ENCODE peak calls at places on chromosomes 4 and X, in eight cellular contexts. N is heart right ventricle, J is gastrocnemius medialis, E is aorta, Y is Peyer's patch, A is BE2C, U is IMR-90, B is hepatocyte. F is an unnamed sample.

GRCh38 chr4:112813790-112814189 is 176.8 kb downstream of the LARP7 start:
- DNase-seq in Y (no peak), A (no peak), N (no peak), U (peak; percentile 34), J (no peak), B (no peak), E (no peak), F (no peak)

GRCh38 chr4:19944806-19945205 is 306.9 kb upstream of the SLIT2 start:
- DNase-seq in N (no peak), B (no peak), U (no peak), E (no peak), J (no peak), A (no peak), Y (no peak), F (no peak)

GRCh38 chr4:3262208-3263052 is 13.5 kb downstream of the MSANTD1 start:
- DNase-seq in E (peak; percentile 35), A (no peak), N (peak; percentile 2), U (no peak), B (no peak), J (peak; percentile 10), Y (no peak), F (no peak)

GRCh38 chr4:176271749-176272148 is 2.7 kb upstream of the ASB5 start:
- DNase-seq in U (peak; percentile 70), E (no peak), A (no peak), Y (no peak), B (no peak), J (no peak), N (no peak), F (no peak)

GRCh38 chrX:118964252-118964651 is 10.2 kb upstream of the LONRF3 start:
- DNase-seq in E (no peak), A (no peak), N (no peak), U (no peak), Y (no peak), J (no peak), B (no peak), F (no peak)

GRCh38 chrX:19840899-19841648 is 46.3 kb downstream of the SH3KBP1 start:
- DNase-seq in E (no peak), Y (no peak), A (no peak), N (no peak), J (no peak), U (no peak), B (no peak), F (no peak)

GRCh38 chr4:102734116-102734515 is 26.7 kb downstream of the MANBA start:
- DNase-seq in E (no peak), B (no peak), N (no peak), A (no peak), U (no peak), J (no peak), Y (no peak), F (no peak)

GRCh38 chr4:61427818-61428495 is 227.8 kb downstream of the ADGRL3 start:
- DNase-seq in N (no peak), B (no peak), U (no peak), A (no peak), E (no peak), J (no peak), Y (no peak), F (no peak)

GRCh38 chrX:81890476-81890875 is 688.6 kb downstream of the SH3BGRL start:
- DNase-seq in E (no peak), Y (no peak), J (no peak), A (no peak), B (no peak), U (no peak), N (no peak), F (no peak)

GRCh38 chrX:17377047-17377692 is 2.2 kb downstream of the NHS start:
- DNase-seq in B (peak; percentile 63), A (peak; percentile 23), E (peak; percentile 58), Y (no peak), N (no peak), U (peak; percentile 61), J (no peak), F (no peak)

GRCh38 chr4:122450847-122451246 is 5.7 kb downstream of the IL2 start:
- DNase-seq in A (no peak), U (peak; percentile 10), E (no peak), B (peak; percentile 11), N (no peak), Y (no peak), J (no peak), F (peak; percentile 29)

GRCh38 chrX:2320580-2321327 is 180.0 kb downstream of the DHRSX start:
- DNase-seq in N (peak; percentile 48), U (peak; percentile 77), Y (no peak), J (peak; percentile 97), A (no peak), B (peak; percentile 81), E (no peak), F (no peak)

GRCh38 chrX:73850124-73851013 is 287.4 kb downstream of the CHIC1 start:
- DNase-seq in U (peak; percentile 38), B (peak; percentile 13), A (peak; percentile 9), E (no peak), N (no peak), Y (peak; percentile 24), J (no peak), F (peak; percentile 58)

GRCh38 chr4:1060121-1060520 is 48.7 kb downstream of the FGFRL1 start:
- DNase-seq in J (no peak), E (no peak), U (no peak), A (no peak), N (no peak), Y (no peak), B (no peak), F (no peak)

GRCh38 chr4:122045533-122045932 is 93.7 kb upstream of the TRPC3 start:
- DNase-seq in A (peak; percentile 54), E (no peak), J (no peak), N (no peak), B (peak; percentile 57), Y (no peak), U (peak; percentile 96), F (peak; percentile 33)

DNA sequence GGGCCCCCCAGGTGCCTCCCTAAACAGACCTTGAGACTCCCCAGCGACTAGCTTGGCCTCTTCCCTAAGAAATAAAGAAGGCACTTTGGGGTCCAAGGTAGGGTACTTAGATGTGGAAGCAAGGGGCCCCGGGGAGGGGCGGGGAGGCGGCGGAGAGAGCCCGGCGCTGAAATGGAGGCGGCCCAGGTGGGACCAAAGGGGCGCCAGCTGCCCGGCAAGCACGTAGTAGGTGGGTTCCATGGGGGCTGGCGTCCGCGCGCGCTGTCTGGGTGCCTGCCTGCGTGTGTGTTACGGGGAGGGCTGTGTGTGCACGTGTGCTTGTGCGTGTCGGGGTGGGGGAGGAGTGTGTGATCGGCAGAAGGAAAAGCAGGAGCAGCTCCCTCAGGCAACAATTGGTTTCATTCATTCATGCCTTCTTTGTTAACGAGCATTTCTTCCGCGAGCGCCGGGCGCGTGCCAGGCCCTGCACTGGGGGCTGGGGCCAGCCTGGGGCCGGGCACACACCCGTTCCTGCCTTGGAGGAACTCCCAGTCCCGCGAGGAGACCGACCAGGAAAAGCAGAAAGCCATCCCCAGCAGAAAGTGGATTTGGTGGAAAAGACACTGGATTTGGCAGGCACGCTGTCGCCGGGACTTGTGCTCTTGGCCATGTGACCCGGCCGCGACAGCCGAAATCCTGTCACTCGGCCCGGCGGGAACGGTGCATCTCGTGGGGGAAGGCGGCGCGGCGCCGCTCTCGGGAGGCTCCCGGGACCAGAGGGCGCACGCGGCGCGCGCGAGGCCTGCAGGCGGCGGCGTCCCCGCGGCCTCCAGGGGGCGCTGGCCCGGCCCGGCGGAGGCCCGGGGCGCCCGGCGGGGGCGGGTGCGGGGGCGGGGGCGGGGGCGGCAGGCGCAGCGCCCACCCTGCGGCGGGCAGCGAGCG is 3.3 kb upstream of the DUSP9 start:
- DNase-seq in N (no peak), Y (no peak), U (no peak), J (no peak), B (no peak), E (peak; percentile 49), A (peak; percentile 46), F (peak; percentile 69)
- H3K4me3 ChIP-seq in N (no peak overlapping the region), Y (no peak overlapping the region), U (no peak overlapping the region), J (no peak overlapping the region), B (no peak overlapping the region), E (no peak overlapping the region), A (peak overlapping the region; percentile 39), F (peak overlapping the region; percentile 40)

GRCh38 chr4:123777297-123777859 is 380.8 kb downstream of the SPRY1 start:
- DNase-seq in B (no peak), J (peak; percentile 37), A (no peak), E (no peak), U (peak; percentile 44), N (peak; percentile 61), Y (no peak), F (no peak)
- H3K4me1 ChIP-seq in B (no peaks in the 10 kb centered on the region), J (peaks cover 4% of the 10 kb centered on the region), A (no peaks in the 10 kb centered on the region), E (no peaks in the 10 kb centered on the region), U (peaks cover 4% of the 10 kb centered on the region), N (peaks cover 22% of the 10 kb centered on the region), Y (no peaks in the 10 kb centered on the region), F (no peaks in the 10 kb centered on the region)

GRCh38 chrX:49202022-49202421 is 2.0 kb upstream of the SYP start:
- DNase-seq in U (no peak), Y (no peak), B (no peak), E (no peak), J (no peak), A (no peak), N (no peak), F (no peak)

GRCh38 chrX:49198540-49199314 is 1.3 kb downstream of the SYP start:
- DNase-seq in Y (no peak), N (no peak), E (no peak), A (no peak), U (no peak), B (no peak), J (no peak), F (no peak)

GRCh38 chrX:49199315-49199595 is 738 bp downstream of the SYP start:
- DNase-seq in Y (no peak), E (no peak), A (no peak), N (no peak), J (no peak), U (no peak), B (no peak), F (no peak)

GRCh38 chrX:49197543-49198087 is 2.4 kb downstream of the SYP start:
- DNase-seq in N (no peak), U (no peak), Y (no peak), B (no peak), A (no peak), E (no peak), J (no peak), F (no peak)

GRCh38 chrX:49199906-49200771 is at the start of gene SYP:
- DNase-seq in Y (peak; percentile 89), J (peak; percentile 82), N (peak; percentile 88), B (peak; percentile 93), E (peak; percentile 91), U (peak; percentile 82), A (peak; percentile 89), F (peak; percentile 96)
- H3K4me3 ChIP-seq in Y (peak within 1 kb of the TSS; percentile 25), J (peak within 1 kb of the TSS; percentile 39), N (peak within 1 kb of the TSS; percentile 33), B (no peak within 1 kb of the TSS), E (no peak within 1 kb of the TSS), U (peak within 1 kb of the TSS; percentile 46), A (peak within 1 kb of the TSS; percentile 71), F (peak within 1 kb of the TSS; percentile 27)

GRCh38 chr4:13992975-13993495 is 365.5 kb upstream of the BOD1L1 start:
- DNase-seq in B (no peak), J (no peak), A (no peak), N (no peak), U (no peak), Y (no peak), E (no peak), F (no peak)

GRCh38 chr4:13990596-13991589 is 363.4 kb upstream of the BOD1L1 start:
- DNase-seq in J (no peak), A (no peak), E (no peak), N (no peak), U (peak; percentile 25), Y (no peak), B (peak; percentile 77), F (no peak)

GRCh38 chr4:13989496-13989895 is 362.0 kb upstream of the BOD1L1 start:
- DNase-seq in E (peak; percentile 48), A (no peak), N (no peak), Y (no peak), J (no peak), U (no peak), B (no peak), F (no peak)

GRCh38 chr4:13994016-13994415 is 366.5 kb upstream of the BOD1L1 start:
- DNase-seq in E (no peak), A (no peak), J (no peak), U (no peak), B (no peak), Y (no peak), N (no peak), F (no peak)

GRCh38 chr4:13992041-13992440 is 364.5 kb upstream of the BOD1L1 start:
- DNase-seq in Y (no peak), E (no peak), N (no peak), U (no peak), A (no peak), J (no peak), B (no peak), F (no peak)
- H3K4me1 ChIP-seq in Y (peaks cover 17% of the 10 kb centered on the region), E (peaks cover 2% of the 10 kb centered on the region), N (peaks cover 6% of the 10 kb centered on the region), U (peaks cover 16% of the 10 kb centered on the region), A (no peaks in the 10 kb centered on the region), J (no peaks in the 10 kb centered on the region), B (peaks cover 29% of the 10 kb centered on the region), F (no peaks in the 10 kb centered on the region)